ENCODE peak calls at places on chromosomes 7 and 10, in five cellular contexts. Y, A, F, S and M are unnamed samples.

GRCh38 chr10:43857206-43857952 is 208.7 kb upstream of the ZNF32 start:
- DNase-seq in Y (peak), A (no peak), F (peak), S (peak), M (no peak)

GRCh38 chr10:49300140-49300974 is 1.4 kb downstream of the C10orf71 start:
- DNase-seq in Y (no peak), A (no peak), F (no peak), S (no peak), M (no peak)

GRCh38 chr10:119189811-119190282 is 11.2 kb upstream of the PRDX3 start:
- DNase-seq in Y (no peak), A (no peak), F (peak), S (peak), M (no peak)

GRCh38 chr7:155702616-155703015 is 58.2 kb downstream of the RBM33 start:
- DNase-seq in Y (no peak), A (no peak), F (peak), S (no peak), M (no peak)

GRCh38 chr7:76211216-76211615 is 9.5 kb downstream of the SRRM3 start:
- DNase-seq in Y (no peak), A (no peak), F (no peak), S (no peak), M (no peak)

GRCh38 chr10:131337656-131338055 is 26.1 kb upstream of the TCERG1L start:
- DNase-seq in Y (no peak), A (no peak), F (no peak), S (no peak), M (no peak)

GRCh38 chr10:45383682-45384320 is 9.8 kb downstream of the ALOX5 start:
- DNase-seq in Y (no peak), A (no peak), F (no peak), S (no peak), M (no peak)

GRCh38 chr10:79079490-79080355 is 11.0 kb downstream of the ZMIZ1 start:
- DNase-seq in Y (no peak), A (no peak), F (peak), S (no peak), M (no peak)

GRCh38 chr7:155257482-155258232 is 40.0 kb upstream of the INSIG1 start:
- DNase-seq in Y (peak), A (no peak), F (no peak), S (peak), M (peak)

GRCh38 chr7:4174451-4174850 is 507.6 kb upstream of the FOXK1 start:
- DNase-seq in Y (no peak), A (no peak), F (no peak), S (no peak), M (no peak)

GRCh38 chr7:70707823-70708243 is 424.1 kb upstream of the GALNT17 start:
- DNase-seq in Y (no peak), A (no peak), F (no peak), S (no peak), M (no peak)

GRCh38 chr10:133162910-133163856 is 3.2 kb downstream of the KNDC1 start:
- DNase-seq in Y (no peak), A (no peak), F (no peak), S (peak), M (no peak)

GRCh38 chr10:77501846-77502251 is 135.8 kb downstream of the KCNMA1 start:
- DNase-seq in Y (no peak), A (no peak), F (no peak), S (no peak), M (no peak)

GRCh38 chr7:155190608-155191536 is 106.8 kb upstream of the INSIG1 start:
- DNase-seq in Y (peak), A (peak), F (peak), S (peak), M (peak)

GRCh38 chr7:2999078-2999500 is 44.6 kb downstream of the CARD11 start:
- DNase-seq in Y (peak), A (no peak), F (no peak), S (peak), M (no peak)

GRCh38 chr7:93359520-93360198 is 127.5 kb downstream of the VPS50 start:
- DNase-seq in Y (no peak), A (no peak), F (no peak), S (no peak), M (no peak)

GRCh38 chr7:147579148-147579547 is 1011.4 kb upstream of the C7orf33 start:
- DNase-seq in Y (no peak), A (no peak), F (no peak), S (no peak), M (no peak)

GRCh38 chr10:49389331-49389920 is 6.5 kb downstream of the DRGX start:
- DNase-seq in Y (no peak), A (no peak), F (no peak), S (peak), M (no peak)

GRCh38 chr10:14487511-14487909 is 156.8 kb upstream of the FRMD4A start:
- DNase-seq in Y (no peak), A (no peak), F (no peak), S (no peak), M (no peak)

GRCh38 chr7:20407585-20408466 is 77.1 kb downstream of the ITGB8 start:
- DNase-seq in Y (peak), A (no peak), F (peak), S (no peak), M (peak)

GRCh38 chr10:11178606-11179221 is 161.0 kb downstream of the CELF2 start:
- DNase-seq in Y (peak), A (peak), F (peak), S (no peak), M (no peak)

GRCh38 chr10:127977368-127978009 is 70.6 kb downstream of the PTPRE start:
- DNase-seq in Y (peak), A (peak), F (peak), S (peak), M (no peak)

GRCh38 chr7:1243964-1244416 is 11.3 kb downstream of the UNCX start:
- DNase-seq in Y (no peak), A (no peak), F (no peak), S (no peak), M (no peak)

GRCh38 chr7:24840543-24840942 is 83.3 kb upstream of the GSDME start:
- DNase-seq in Y (no peak), A (no peak), F (no peak), S (no peak), M (no peak)

GRCh38 chr7:17144313-17144712 is 154.1 kb upstream of the AHR start:
- DNase-seq in Y (no peak), A (peak), F (peak), S (no peak), M (no peak)

GRCh38 chr10:17026686-17027485 is 102.7 kb downstream of the CUBN start:
- DNase-seq in Y (no peak), A (peak), F (peak), S (no peak), M (no peak)

GRCh38 chr7:145543245-145543644 is 573.4 kb upstream of the CNTNAP2 start:
- DNase-seq in Y (no peak), A (no peak), F (no peak), S (no peak), M (no peak)

GRCh38 chr10:49068209-49068608 is 47.1 kb downstream of the VSTM4 start:
- DNase-seq in Y (no peak), A (no peak), F (no peak), S (no peak), M (no peak)

GRCh38 chr10:101968910-101969321 is 87.1 kb downstream of the ARMH3 start:
- DNase-seq in Y (no peak), A (no peak), F (no peak), S (no peak), M (no peak)

GRCh38 chr10:45373003-45373782 is 823 bp upstream of the ALOX5 start:
- DNase-seq in Y (no peak), A (peak), F (no peak), S (peak), M (no peak)

GRCh38 chr7:99104631-99105030 is 39.3 kb downstream of the SMURF1 start:
- DNase-seq in Y (no peak), A (no peak), F (no peak), S (no peak), M (no peak)

GRCh38 chr10:14382022-14382421 is 51.3 kb upstream of the FRMD4A start:
- DNase-seq in Y (no peak), A (peak), F (peak), S (no peak), M (no peak)

GRCh38 chr7:27161721-27162547 is 3.4 kb downstream of the HOXA9 start:
- DNase-seq in Y (no peak), A (no peak), F (no peak), S (peak), M (no peak)